ENCODE peak calls at places on chromosomes 11 and 22, in ten cellular contexts. One of them, this sample, is unnamed.
A peak's percentile ranks its signal among the peaks of the same experiment; 100 is the strongest.

GRCh38 chr22:33000342-33001280 is 57.6 kb downstream of the SYN3 start:
- DNase-seq in stomach: peak; percentile 31
- DNase-seq in upper lobe of right lung: peak; percentile 80
- DNase-seq in ovary: peak; percentile 61
- DNase-seq in pancreas: peak; percentile 70
- DNase-seq in A549: peak; percentile 14
- DNase-seq in brain microvascular endothelial cell: peak; percentile 47
- DNase-seq in WERI-Rb-1: peak; percentile 63
- DNase-seq in PC-3: peak; percentile 32
- DNase-seq in HCT116: no peak
- DNase-seq in this sample: peak; percentile 37

GRCh38 chr11:35106595-35106994 is 32.4 kb upstream of the CD44 start:
- DNase-seq in WERI-Rb-1: no peak
- DNase-seq in upper lobe of right lung: no peak
- DNase-seq in ovary: no peak
- DNase-seq in HCT116: no peak
- DNase-seq in brain microvascular endothelial cell: no peak
- DNase-seq in PC-3: no peak
- DNase-seq in pancreas: no peak
- DNase-seq in A549: no peak
- DNase-seq in stomach: no peak
- DNase-seq in this sample: no peak

GRCh38 chr11:14644396-14645246 is 1.0 kb downstream of the PDE3B start:
- DNase-seq in ovary: no peak
- DNase-seq in PC-3: no peak
- DNase-seq in upper lobe of right lung: peak; percentile 76
- DNase-seq in stomach: peak; percentile 34
- DNase-seq in pancreas: peak; percentile 80
- DNase-seq in brain microvascular endothelial cell: no peak
- DNase-seq in HCT116: peak; percentile 12
- DNase-seq in WERI-Rb-1: peak; percentile 32
- DNase-seq in A549: peak; percentile 28
- DNase-seq in this sample: peak; percentile 29

GRCh38 chr11:19691815-19692214 is 20.8 kb upstream of the NAV2 start:
- DNase-seq in brain microvascular endothelial cell: no peak
- DNase-seq in WERI-Rb-1: no peak
- DNase-seq in stomach: no peak
- DNase-seq in pancreas: no peak
- DNase-seq in ovary: no peak
- DNase-seq in A549: no peak
- DNase-seq in PC-3: no peak
- DNase-seq in upper lobe of right lung: no peak
- DNase-seq in HCT116: no peak
- DNase-seq in this sample: no peak

GRCh38 chr11:72534859-72535547 is 100.7 kb upstream of the CLPB start:
- DNase-seq in PC-3: peak; percentile 40
- DNase-seq in ovary: no peak
- DNase-seq in WERI-Rb-1: no peak
- DNase-seq in HCT116: peak; percentile 10
- DNase-seq in pancreas: no peak
- DNase-seq in upper lobe of right lung: no peak
- DNase-seq in A549: peak; percentile 11
- DNase-seq in brain microvascular endothelial cell: no peak
- DNase-seq in stomach: no peak
- DNase-seq in this sample: no peak

GRCh38 chr22:31278643-31279326 is 13.5 kb downstream of the PIK3IP1 start:
- DNase-seq in PC-3: no peak
- DNase-seq in HCT116: no peak
- DNase-seq in ovary: peak; percentile 63
- DNase-seq in upper lobe of right lung: no peak
- DNase-seq in stomach: peak; percentile 77
- DNase-seq in WERI-Rb-1: no peak
- DNase-seq in pancreas: peak; percentile 21
- DNase-seq in A549: no peak
- DNase-seq in brain microvascular endothelial cell: no peak
- DNase-seq in this sample: no peak

GRCh38 chr11:11279956-11280689 is 72.9 kb downstream of the CSNK2A3 start:
- DNase-seq in pancreas: no peak
- DNase-seq in WERI-Rb-1: no peak
- DNase-seq in brain microvascular endothelial cell: peak; percentile 22
- DNase-seq in HCT116: no peak
- DNase-seq in A549: no peak
- DNase-seq in stomach: no peak
- DNase-seq in PC-3: peak; percentile 53
- DNase-seq in ovary: no peak
- DNase-seq in upper lobe of right lung: no peak
- DNase-seq in this sample: peak; percentile 45

GRCh38 chr11:78373689-78374088 is 43.9 kb downstream of the GAB2 start:
- DNase-seq in brain microvascular endothelial cell: no peak
- DNase-seq in WERI-Rb-1: no peak
- DNase-seq in pancreas: no peak
- DNase-seq in PC-3: no peak
- DNase-seq in upper lobe of right lung: no peak
- DNase-seq in stomach: no peak
- DNase-seq in ovary: no peak
- DNase-seq in A549: no peak
- DNase-seq in HCT116: no peak
- DNase-seq in this sample: no peak

GRCh38 chr22:38501797-38502672 is 4.1 kb downstream of the DDX17 start:
- DNase-seq in stomach: no peak
- DNase-seq in upper lobe of right lung: no peak
- DNase-seq in A549: no peak
- DNase-seq in PC-3: no peak
- DNase-seq in ovary: no peak
- DNase-seq in WERI-Rb-1: no peak
- DNase-seq in brain microvascular endothelial cell: no peak
- DNase-seq in pancreas: no peak
- DNase-seq in HCT116: no peak
- DNase-seq in this sample: no peak
- H3K4me3 ChIP-seq in stomach: peak overlapping the region; percentile 72
- H3K4me3 ChIP-seq in upper lobe of right lung: peak overlapping the region; percentile 80
- H3K4me3 ChIP-seq in A549: no peak overlapping the region
- H3K4me3 ChIP-seq in PC-3: no peak overlapping the region
- H3K4me3 ChIP-seq in ovary: no peak overlapping the region
- H3K4me3 ChIP-seq in WERI-Rb-1: no peak overlapping the region
- H3K4me3 ChIP-seq in brain microvascular endothelial cell: no peak overlapping the region
- H3K4me3 ChIP-seq in pancreas: no peak overlapping the region
- H3K4me3 ChIP-seq in HCT116: no peak overlapping the region
- H3K4me3 ChIP-seq in this sample: no peak overlapping the region

GRCh38 chr11:121630041-121630440 is 177.3 kb upstream of the SORL1-AS1 start:
- DNase-seq in brain microvascular endothelial cell: peak; percentile 85
- DNase-seq in PC-3: peak; percentile 88
- DNase-seq in stomach: no peak
- DNase-seq in ovary: no peak
- DNase-seq in HCT116: no peak
- DNase-seq in WERI-Rb-1: no peak
- DNase-seq in A549: no peak
- DNase-seq in pancreas: no peak
- DNase-seq in upper lobe of right lung: no peak
- DNase-seq in this sample: peak; percentile 82

GRCh38 chr11:121625784-121626506 is 173.2 kb upstream of the SORL1-AS1 start:
- DNase-seq in pancreas: no peak
- DNase-seq in WERI-Rb-1: no peak
- DNase-seq in A549: no peak
- DNase-seq in PC-3: no peak
- DNase-seq in ovary: no peak
- DNase-seq in HCT116: no peak
- DNase-seq in upper lobe of right lung: peak; percentile 67
- DNase-seq in brain microvascular endothelial cell: no peak
- DNase-seq in stomach: no peak
- DNase-seq in this sample: peak; percentile 27

DNA sequence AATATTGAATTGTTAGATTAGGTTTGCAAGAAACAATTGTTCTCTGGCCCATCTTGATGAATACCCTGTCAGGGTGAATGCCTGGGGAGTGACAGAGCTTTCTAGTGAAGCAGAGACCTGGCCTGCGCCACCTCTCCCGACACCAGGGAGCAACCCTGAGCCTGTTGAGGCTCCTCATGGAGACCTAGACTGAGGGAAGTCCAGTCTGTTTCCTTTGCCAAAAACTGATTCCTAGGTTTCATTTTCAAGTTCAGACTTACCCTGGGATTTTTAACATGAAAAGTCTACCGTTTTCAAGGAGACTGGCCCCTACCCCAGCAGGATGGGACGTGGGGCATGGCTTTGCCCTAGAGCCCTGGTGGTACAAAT is 173.7 kb upstream of the SORL1-AS1 start:
- DNase-seq in HCT116: no peak
- DNase-seq in brain microvascular endothelial cell: no peak
- DNase-seq in pancreas: no peak
- DNase-seq in ovary: no peak
- DNase-seq in A549: no peak
- DNase-seq in stomach: no peak
- DNase-seq in WERI-Rb-1: no peak
- DNase-seq in PC-3: no peak
- DNase-seq in upper lobe of right lung: no peak
- DNase-seq in this sample: no peak
- TF ChIP-seq CTCF in HCT116: no peak
- TF ChIP-seq CTCF in brain microvascular endothelial cell: no peak
- TF ChIP-seq CTCF in pancreas: no peak
- TF ChIP-seq CTCF in ovary: no peak
- TF ChIP-seq CTCF in A549: no peak
- TF ChIP-seq CTCF in stomach: no peak
- TF ChIP-seq CTCF in WERI-Rb-1: no peak
- TF ChIP-seq CTCF in PC-3: no peak
- TF ChIP-seq CTCF in upper lobe of right lung: no peak
- TF ChIP-seq CTCF in this sample: no peak

DNA sequence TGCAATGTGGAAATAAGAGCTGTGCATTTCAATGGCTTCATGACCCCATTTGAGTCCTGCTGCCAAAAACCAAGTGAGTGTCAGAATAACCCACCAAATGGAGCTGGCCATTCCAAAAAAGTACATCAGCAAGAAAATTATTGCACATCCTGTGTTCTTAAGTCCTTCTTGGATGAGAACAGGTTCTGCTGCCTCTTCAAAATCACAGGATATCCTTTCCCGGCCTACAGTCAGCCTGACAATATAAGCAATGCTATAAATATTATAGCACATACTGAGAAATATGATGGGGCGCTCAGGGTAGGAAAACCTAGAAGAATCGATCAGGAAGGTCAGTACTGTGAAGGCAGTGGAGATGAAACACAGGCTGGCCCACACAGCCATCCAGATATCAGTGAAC is 3.5 kb downstream of the FZD4 start:
- DNase-seq in A549: no peak
- DNase-seq in upper lobe of right lung: no peak
- DNase-seq in stomach: no peak
- DNase-seq in WERI-Rb-1: no peak
- DNase-seq in HCT116: no peak
- DNase-seq in pancreas: no peak
- DNase-seq in brain microvascular endothelial cell: no peak
- DNase-seq in PC-3: no peak
- DNase-seq in ovary: no peak
- DNase-seq in this sample: no peak
- H3K4me3 ChIP-seq in A549: no peak overlapping the region
- H3K4me3 ChIP-seq in upper lobe of right lung: peak overlapping the region; percentile 82
- H3K4me3 ChIP-seq in stomach: peak overlapping the region; percentile 84
- H3K4me3 ChIP-seq in WERI-Rb-1: no peak overlapping the region
- H3K4me3 ChIP-seq in HCT116: no peak overlapping the region
- H3K4me3 ChIP-seq in pancreas: no peak overlapping the region
- H3K4me3 ChIP-seq in brain microvascular endothelial cell: no peak overlapping the region
- H3K4me3 ChIP-seq in PC-3: peak overlapping the region; percentile 2
- H3K4me3 ChIP-seq in ovary: no peak overlapping the region
- H3K4me3 ChIP-seq in this sample: no peak overlapping the region

DNA sequence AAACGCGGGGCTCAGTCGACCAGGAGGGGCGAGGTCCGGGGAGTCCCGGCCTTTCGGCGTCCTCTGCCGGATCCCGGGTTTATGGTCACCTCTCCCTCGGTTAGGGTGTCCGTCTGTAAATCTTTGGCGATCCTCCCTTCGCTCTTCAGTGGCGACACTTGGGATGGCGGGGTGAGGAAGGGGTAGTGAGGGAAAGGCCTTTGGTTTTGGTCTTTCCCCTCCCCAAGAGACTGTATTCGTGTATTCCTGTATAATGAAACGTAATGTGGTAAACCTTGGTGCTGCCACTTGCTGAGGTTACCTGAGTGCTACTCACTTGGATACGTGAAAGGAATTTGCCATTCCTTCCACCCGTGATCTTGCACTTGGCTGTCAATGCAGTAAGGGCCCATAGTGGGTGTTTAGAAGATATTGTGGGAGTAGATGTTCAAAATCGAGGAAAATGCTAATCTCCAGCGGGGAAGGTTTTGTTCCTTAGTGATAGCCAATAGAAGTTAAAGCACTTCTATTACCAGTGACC is 546 bp upstream of the NUP160 start:
- DNase-seq in HCT116: no peak
- DNase-seq in brain microvascular endothelial cell: no peak
- DNase-seq in upper lobe of right lung: no peak
- DNase-seq in PC-3: no peak
- DNase-seq in WERI-Rb-1: no peak
- DNase-seq in stomach: no peak
- DNase-seq in ovary: no peak
- DNase-seq in A549: no peak
- DNase-seq in pancreas: no peak
- DNase-seq in this sample: no peak
- TF ChIP-seq CTCF in HCT116: no peak
- TF ChIP-seq CTCF in brain microvascular endothelial cell: no peak
- TF ChIP-seq CTCF in upper lobe of right lung: no peak
- TF ChIP-seq CTCF in PC-3: no peak
- TF ChIP-seq CTCF in WERI-Rb-1: peak; percentile 13
- TF ChIP-seq CTCF in stomach: no peak
- TF ChIP-seq CTCF in ovary: no peak
- TF ChIP-seq CTCF in A549: no peak
- TF ChIP-seq CTCF in pancreas: no peak
- TF ChIP-seq CTCF in this sample: no peak